ENCODE peak calls at places on chromosomes 5 and 9, in ten cellular contexts. Y, R, S, O, L, J, I, W, A and Z are unnamed samples.

GRCh38 chr5:72234265-72234700 is 85.8 kb downstream of the MRPS27 start:
- DNase-seq in Y (peak), R (no peak), S (no peak), O (peak), L (no peak), J (no peak), I (peak), W (no peak), A (no peak), Z (no peak)

GRCh38 chr5:135829681-135830383 is 4.6 kb upstream of the SLC25A48 start:
- DNase-seq in Y (peak), R (peak), S (peak), O (peak), L (no peak), J (peak), I (peak), W (peak), A (peak), Z (no peak)

GRCh38 chr5:175494271-175495183 is 16.2 kb downstream of the SFXN1 start:
- DNase-seq in Y (no peak), R (no peak), S (no peak), O (no peak), L (no peak), J (no peak), I (no peak), W (no peak), A (no peak), Z (no peak)

GRCh38 chr9:86166546-86166945 is 67.2 kb upstream of the GOLM1 start:
- DNase-seq in Y (no peak), R (no peak), S (no peak), O (no peak), L (no peak), J (no peak), I (no peak), W (no peak), A (no peak), Z (no peak)

GRCh38 chr9:133340916-133341315 is 4.9 kb upstream of the SURF6 start:
- DNase-seq in Y (no peak), R (no peak), S (no peak), O (no peak), L (no peak), J (no peak), I (no peak), W (no peak), A (no peak), Z (no peak)

GRCh38 chr5:62937661-62938558 is 359.3 kb downstream of the LRRC70 start:
- DNase-seq in Y (peak), R (peak), S (no peak), O (no peak), L (no peak), J (no peak), I (no peak), W (no peak), A (no peak), Z (no peak)

GRCh38 chr9:75108571-75108970 is 20.3 kb downstream of the OSTF1 start:
- DNase-seq in Y (no peak), R (no peak), S (no peak), O (no peak), L (no peak), J (peak), I (peak), W (no peak), A (no peak), Z (no peak)

GRCh38 chr9:78439192-78439865 is 142.4 kb downstream of the PSAT1 start:
- DNase-seq in Y (peak), R (peak), S (peak), O (peak), L (peak), J (peak), I (peak), W (peak), A (peak), Z (peak)